ENCODE peak calls at places on chromosomes 11 and 22, in nine cellular contexts. G is GM23248, H is A549, S is HCT116, T is trophoblast cell, O is esophagus squamous epithelium, J is mesenchymal stem cell, R is H9, C is small intestine. B is an unnamed sample.

GRCh38 chr22:21904250-21904789 is 36.9 kb upstream of the MAPK1 start:
- DNase-seq in O (no peak), R (no peak), H (no peak), S (no peak), J (no peak), T (no peak), G (no peak), C (no peak), B (no peak)

GRCh38 chr22:29617922-29618629 is 14.6 kb downstream of the NF2 start:
- DNase-seq in T (peak; percentile 38), J (peak; percentile 54), O (no peak), R (no peak), H (no peak), C (peak; percentile 40), G (peak; percentile 62), S (peak; percentile 71), B (no peak)

GRCh38 chr11:23730307-23730998 is 766.4 kb upstream of the LUZP2 start:
- DNase-seq in S (no peak), T (peak; percentile 31), C (no peak), G (no peak), O (no peak), H (no peak), J (no peak), R (peak; percentile 41), B (no peak)

GRCh38 chr11:12540075-12540685 is 134.0 kb upstream of the TEAD1 start:
- DNase-seq in O (no peak), R (no peak), C (no peak), T (peak; percentile 44), H (peak; percentile 38), J (peak; percentile 70), S (peak; percentile 10), G (peak; percentile 68), B (no peak)

GRCh38 chr11:975824-976223 is 50.2 kb downstream of the AP2A2 start:
- DNase-seq in O (no peak), C (no peak), J (peak; percentile 36), T (peak; percentile 25), R (peak; percentile 76), H (peak; percentile 78), S (no peak), G (peak; percentile 63), B (no peak)

GRCh38 chr11:69301491-69302401 is 7.8 kb downstream of the MYEOV start:
- DNase-seq in J (peak; percentile 85), C (peak; percentile 51), S (peak; percentile 95), H (peak; percentile 96), G (peak; percentile 95), O (no peak), T (peak; percentile 65), R (no peak), B (peak; percentile 87)

GRCh38 chr11:61891331-61892084 is at the start of gene FADS3:
- DNase-seq in C (peak; percentile 90), G (peak; percentile 87), J (peak; percentile 84), H (peak; percentile 74), R (peak; percentile 96), O (no peak), T (peak; percentile 94), S (peak; percentile 68), B (peak; percentile 84)

GRCh38 chr11:18844753-18845367 is 53.3 kb upstream of the PTPN5 start:
- DNase-seq in H (peak; percentile 60), S (peak; percentile 36), O (no peak), G (peak; percentile 68), R (peak; percentile 50), J (peak; percentile 39), C (peak; percentile 49), T (peak; percentile 64), B (no peak)

GRCh38 chr11:45366839-45367238 is 80.7 kb upstream of the SYT13 start:
- DNase-seq in J (no peak), G (no peak), H (no peak), O (no peak), T (no peak), C (no peak), R (no peak), S (no peak), B (no peak)

GRCh38 chr11:67418476-67419281 is 3.2 kb downstream of the CARNS1 start:
- DNase-seq in C (no peak), S (no peak), G (no peak), T (no peak), J (no peak), O (no peak), R (no peak), H (no peak), B (no peak)

GRCh38 chr11:44630511-44631210 is 65.2 kb downstream of the CD82 start:
- DNase-seq in C (no peak), J (no peak), G (no peak), S (no peak), R (no peak), O (no peak), H (no peak), T (no peak), B (peak; percentile 22)

GRCh38 chr11:96114178-96115070 is 190.5 kb upstream of the MTMR2 start:
- DNase-seq in S (no peak), G (no peak), C (peak; percentile 57), R (no peak), H (no peak), T (no peak), O (no peak), J (no peak), B (no peak)
- H3K27ac ChIP-seq in S (no peak overlapping the region), G (peak overlapping the region; percentile 79), C (peak overlapping the region; percentile 20), R (no peak overlapping the region), H (no peak overlapping the region), T (no peak overlapping the region), O (no peak overlapping the region), J (no peak overlapping the region), B (peak overlapping the region; percentile 13)

GRCh38 chr22:38239101-38239761 is 33.6 kb downstream of the TMEM184B start:
- DNase-seq in H (peak; percentile 71), R (no peak), J (peak; percentile 87), G (peak; percentile 98), C (peak; percentile 64), O (no peak), T (peak; percentile 72), S (no peak), B (peak; percentile 79)

GRCh38 chr22:38235240-38235850 is 33.6 kb downstream of the MAFF start:
- DNase-seq in R (no peak), T (no peak), J (no peak), O (no peak), S (no peak), H (no peak), G (peak; percentile 60), C (no peak), B (no peak)

GRCh38 chr22:38238519-38239051 is 34.2 kb downstream of the TMEM184B start:
- DNase-seq in J (no peak), T (no peak), O (no peak), R (no peak), G (peak; percentile 91), S (no peak), H (no peak), C (no peak), B (peak; percentile 56)

GRCh38 chr22:38233427-38233826 is 31.6 kb downstream of the MAFF start:
- DNase-seq in O (no peak), J (no peak), G (peak; percentile 32), T (no peak), H (no peak), S (no peak), C (no peak), R (no peak), B (no peak)

DNA sequence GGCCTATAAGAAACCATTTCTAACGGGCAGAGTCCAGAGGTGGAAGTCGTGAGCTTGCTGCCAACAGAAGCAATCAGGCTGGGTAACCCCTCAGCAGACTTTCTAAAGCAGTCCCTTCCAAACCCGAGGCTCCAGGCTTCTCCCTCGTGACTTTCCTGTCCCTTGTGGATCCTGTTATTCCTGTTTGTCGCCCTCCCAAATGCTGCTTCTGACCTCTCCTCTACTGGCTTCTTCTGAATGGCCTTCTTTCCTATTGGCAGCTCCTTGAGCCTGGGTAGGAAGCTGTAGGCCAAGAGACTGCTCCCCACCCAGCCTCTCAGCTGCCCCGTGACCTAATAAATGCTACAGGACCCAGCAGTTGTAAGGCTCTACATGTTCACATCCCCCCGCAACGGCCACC is 35.0 kb downstream of the MAFF start:
- DNase-seq in O (no peak), H (no peak), J (no peak), S (no peak), G (no peak), T (peak; percentile 92), R (no peak), C (peak; percentile 33), B (no peak)
- H3K4me1 ChIP-seq in O (peaks cover 30% of the 10 kb centered on the region), H (peaks cover 37% of the 10 kb centered on the region), J (peaks cover 16% of the 10 kb centered on the region), S (peaks cover 36% of the 10 kb centered on the region), G (peaks cover 46% of the 10 kb centered on the region), T (peaks cover 36% of the 10 kb centered on the region), R (no peaks in the 10 kb centered on the region), C (no peaks in the 10 kb centered on the region), B (peaks cover 24% of the 10 kb centered on the region)

GRCh38 chr22:47591709-47592108 is 829.3 kb downstream of the TBC1D22A start:
- DNase-seq in C (no peak), T (no peak), R (no peak), O (no peak), S (no peak), H (no peak), G (no peak), J (no peak), B (no peak)
- H3K9me3 ChIP-seq in C (no peaks in the 10 kb centered on the region), T (peaks cover 75% of the 10 kb centered on the region), R (peaks cover 73% of the 10 kb centered on the region), O (no peaks in the 10 kb centered on the region), S (no peaks in the 10 kb centered on the region), H (no peaks in the 10 kb centered on the region), G (no peaks in the 10 kb centered on the region), J (peaks cover 4% of the 10 kb centered on the region), B (no peaks in the 10 kb centered on the region)

DNA sequence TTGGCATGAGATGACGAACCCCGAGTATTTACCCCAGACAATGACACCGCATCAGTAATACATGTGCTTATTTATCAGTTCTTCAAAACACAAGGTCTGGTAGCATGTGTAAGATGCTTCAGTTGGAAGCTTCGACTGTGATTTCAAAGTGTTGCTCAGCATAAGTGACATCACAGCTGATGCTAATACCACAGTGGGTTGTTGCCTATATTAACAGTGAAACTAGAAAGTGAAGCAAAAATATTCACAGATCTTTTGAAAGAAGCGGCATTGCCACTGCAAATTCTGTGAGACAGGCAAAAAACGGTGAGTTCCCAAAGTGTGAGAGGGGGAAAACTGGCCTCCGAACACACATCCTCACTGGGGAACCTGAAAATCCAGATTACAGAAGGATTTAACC is 18.4 kb upstream of the TTC12 start:
- DNase-seq in C (no peak), H (no peak), S (no peak), G (no peak), J (no peak), R (no peak), T (no peak), O (no peak), B (no peak)
- H3K27ac ChIP-seq in C (no peak overlapping the region), H (no peak overlapping the region), S (no peak overlapping the region), G (no peak overlapping the region), J (no peak overlapping the region), R (no peak overlapping the region), T (no peak overlapping the region), O (no peak overlapping the region), B (no peak overlapping the region)

DNA sequence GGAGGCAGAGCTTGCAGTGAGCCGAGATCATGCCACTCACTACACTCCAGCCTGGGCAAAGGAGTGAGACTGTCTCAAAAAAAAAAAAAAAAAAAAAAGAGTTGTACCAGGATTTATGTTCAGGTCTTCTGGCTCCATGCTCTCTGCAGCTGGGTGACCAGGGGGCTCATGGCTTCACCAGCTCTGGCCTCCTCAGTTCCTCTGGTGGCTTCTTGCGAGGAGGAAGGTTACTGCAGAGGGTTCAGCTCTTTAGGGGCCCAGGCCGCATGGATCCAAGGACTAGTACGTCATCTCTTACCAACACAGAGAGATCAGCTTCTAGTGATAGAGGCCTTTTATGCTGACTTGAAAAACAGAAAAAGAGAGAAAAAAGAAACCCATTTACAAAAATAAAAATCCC is 13.5 kb downstream of the ZBTB16 start:
- DNase-seq in S (no peak), G (no peak), T (no peak), O (no peak), C (no peak), J (no peak), H (no peak), R (no peak), B (no peak)
- H3K4me1 ChIP-seq in S (no peaks in the 10 kb centered on the region), G (no peaks in the 10 kb centered on the region), T (peaks cover 10% of the 10 kb centered on the region), O (peaks cover 7% of the 10 kb centered on the region), C (peaks cover 2% of the 10 kb centered on the region), J (no peaks in the 10 kb centered on the region), H (no peaks in the 10 kb centered on the region), R (peaks cover 8% of the 10 kb centered on the region), B (peaks cover 40% of the 10 kb centered on the region)

B was measured in lung.